ENCODE peak calls at places on chromosomes 1 and 21, in nine cellular contexts. One of them, this sample, is unnamed.

GRCh38 chr21:14763695-14764064 is 217.6 kb upstream of the SAMSN1 start:
- DNase-seq in AG09319: no peak
- DNase-seq in PC-3: no peak
- DNase-seq in ovary: no peak
- DNase-seq in amniotic stem cell: no peak
- DNase-seq in activated naive CD8-positive, alpha-beta T cell treated with anti-CD3 and anti-CD28 coated beads, Interleukin-2, amount 10 ng/mL, durations not matched to agents 7 days and 5 days: no peak
- DNase-seq in left colon: no peak
- DNase-seq in activated T-cell treated with anti-CD3 and anti-CD28 coated beads, Interleukin-2, amount 50 U/mL, for 4 hours: no peak
- DNase-seq in effector memory CD4-positive, alpha-beta T cell: no peak
- DNase-seq in this sample: no peak

GRCh38 chr1:56817716-56818463 is 1.3 kb downstream of the FYB2 start:
- DNase-seq in activated naive CD8-positive, alpha-beta T cell treated with anti-CD3 and anti-CD28 coated beads, Interleukin-2, amount 10 ng/mL, durations not matched to agents 7 days and 5 days: no peak
- DNase-seq in amniotic stem cell: no peak
- DNase-seq in ovary: no peak
- DNase-seq in PC-3: no peak
- DNase-seq in left colon: no peak
- DNase-seq in activated T-cell treated with anti-CD3 and anti-CD28 coated beads, Interleukin-2, amount 50 U/mL, for 4 hours: no peak
- DNase-seq in effector memory CD4-positive, alpha-beta T cell: no peak
- DNase-seq in AG09319: no peak
- DNase-seq in this sample: no peak

GRCh38 chr1:22712502-22713271 is 2.0 kb downstream of the EPHB2 start:
- DNase-seq in left colon: peak; percentile 52
- DNase-seq in AG09319: peak; percentile 14
- DNase-seq in effector memory CD4-positive, alpha-beta T cell: no peak
- DNase-seq in activated naive CD8-positive, alpha-beta T cell treated with anti-CD3 and anti-CD28 coated beads, Interleukin-2, amount 10 ng/mL, durations not matched to agents 7 days and 5 days: no peak
- DNase-seq in activated T-cell treated with anti-CD3 and anti-CD28 coated beads, Interleukin-2, amount 50 U/mL, for 4 hours: no peak
- DNase-seq in ovary: no peak
- DNase-seq in amniotic stem cell: no peak
- DNase-seq in PC-3: peak; percentile 71
- DNase-seq in this sample: no peak

GRCh38 chr21:41947596-41948403 is 6.0 kb downstream of the C2CD2 start:
- DNase-seq in activated naive CD8-positive, alpha-beta T cell treated with anti-CD3 and anti-CD28 coated beads, Interleukin-2, amount 10 ng/mL, durations not matched to agents 7 days and 5 days: no peak
- DNase-seq in amniotic stem cell: no peak
- DNase-seq in effector memory CD4-positive, alpha-beta T cell: no peak
- DNase-seq in activated T-cell treated with anti-CD3 and anti-CD28 coated beads, Interleukin-2, amount 50 U/mL, for 4 hours: no peak
- DNase-seq in left colon: no peak
- DNase-seq in ovary: peak; percentile 75
- DNase-seq in AG09319: no peak
- DNase-seq in PC-3: no peak
- DNase-seq in this sample: no peak

GRCh38 chr1:98203461-98203860 is 282.6 kb upstream of the DPYD start:
- DNase-seq in activated naive CD8-positive, alpha-beta T cell treated with anti-CD3 and anti-CD28 coated beads, Interleukin-2, amount 10 ng/mL, durations not matched to agents 7 days and 5 days: no peak
- DNase-seq in activated T-cell treated with anti-CD3 and anti-CD28 coated beads, Interleukin-2, amount 50 U/mL, for 4 hours: no peak
- DNase-seq in left colon: no peak
- DNase-seq in effector memory CD4-positive, alpha-beta T cell: no peak
- DNase-seq in amniotic stem cell: no peak
- DNase-seq in AG09319: no peak
- DNase-seq in ovary: no peak
- DNase-seq in PC-3: no peak
- DNase-seq in this sample: no peak

GRCh38 chr21:44012474-44013379 is 618 bp downstream of the TRAPPC10 start:
- DNase-seq in activated T-cell treated with anti-CD3 and anti-CD28 coated beads, Interleukin-2, amount 50 U/mL, for 4 hours: peak; percentile 81
- DNase-seq in amniotic stem cell: no peak
- DNase-seq in left colon: peak; percentile 82
- DNase-seq in PC-3: peak; percentile 32
- DNase-seq in ovary: peak; percentile 68
- DNase-seq in AG09319: no peak
- DNase-seq in activated naive CD8-positive, alpha-beta T cell treated with anti-CD3 and anti-CD28 coated beads, Interleukin-2, amount 10 ng/mL, durations not matched to agents 7 days and 5 days: peak; percentile 94
- DNase-seq in effector memory CD4-positive, alpha-beta T cell: peak; percentile 68
- DNase-seq in this sample: peak; percentile 89

GRCh38 chr1:184370850-184371249 is 16.0 kb upstream of the C1orf21 start:
- DNase-seq in PC-3: no peak
- DNase-seq in ovary: no peak
- DNase-seq in effector memory CD4-positive, alpha-beta T cell: no peak
- DNase-seq in activated T-cell treated with anti-CD3 and anti-CD28 coated beads, Interleukin-2, amount 50 U/mL, for 4 hours: no peak
- DNase-seq in left colon: no peak
- DNase-seq in amniotic stem cell: no peak
- DNase-seq in AG09319: no peak
- DNase-seq in activated naive CD8-positive, alpha-beta T cell treated with anti-CD3 and anti-CD28 coated beads, Interleukin-2, amount 10 ng/mL, durations not matched to agents 7 days and 5 days: no peak
- DNase-seq in this sample: no peak

GRCh38 chr1:26020390-26020789 is 1.2 kb upstream of the EXTL1 start:
- DNase-seq in PC-3: no peak
- DNase-seq in AG09319: no peak
- DNase-seq in activated T-cell treated with anti-CD3 and anti-CD28 coated beads, Interleukin-2, amount 50 U/mL, for 4 hours: no peak
- DNase-seq in activated naive CD8-positive, alpha-beta T cell treated with anti-CD3 and anti-CD28 coated beads, Interleukin-2, amount 10 ng/mL, durations not matched to agents 7 days and 5 days: no peak
- DNase-seq in effector memory CD4-positive, alpha-beta T cell: no peak
- DNase-seq in left colon: no peak
- DNase-seq in amniotic stem cell: no peak
- DNase-seq in ovary: peak; percentile 52
- DNase-seq in this sample: no peak

GRCh38 chr1:43987159-43988022 is 4.0 kb upstream of the CCDC24 start:
- DNase-seq in effector memory CD4-positive, alpha-beta T cell: no peak
- DNase-seq in AG09319: no peak
- DNase-seq in activated T-cell treated with anti-CD3 and anti-CD28 coated beads, Interleukin-2, amount 50 U/mL, for 4 hours: no peak
- DNase-seq in left colon: no peak
- DNase-seq in PC-3: no peak
- DNase-seq in ovary: no peak
- DNase-seq in activated naive CD8-positive, alpha-beta T cell treated with anti-CD3 and anti-CD28 coated beads, Interleukin-2, amount 10 ng/mL, durations not matched to agents 7 days and 5 days: no peak
- DNase-seq in amniotic stem cell: no peak
- DNase-seq in this sample: no peak

GRCh38 chr21:36761685-36762084 is 62.8 kb downstream of the SIM2 start:
- DNase-seq in ovary: no peak
- DNase-seq in PC-3: no peak
- DNase-seq in left colon: no peak
- DNase-seq in AG09319: no peak
- DNase-seq in activated naive CD8-positive, alpha-beta T cell treated with anti-CD3 and anti-CD28 coated beads, Interleukin-2, amount 10 ng/mL, durations not matched to agents 7 days and 5 days: no peak
- DNase-seq in amniotic stem cell: no peak
- DNase-seq in effector memory CD4-positive, alpha-beta T cell: no peak
- DNase-seq in activated T-cell treated with anti-CD3 and anti-CD28 coated beads, Interleukin-2, amount 50 U/mL, for 4 hours: no peak
- DNase-seq in this sample: no peak

GRCh38 chr1:88327391-88328267 is 356.4 kb upstream of the PKN2 start:
- DNase-seq in activated T-cell treated with anti-CD3 and anti-CD28 coated beads, Interleukin-2, amount 50 U/mL, for 4 hours: no peak
- DNase-seq in amniotic stem cell: peak; percentile 26
- DNase-seq in activated naive CD8-positive, alpha-beta T cell treated with anti-CD3 and anti-CD28 coated beads, Interleukin-2, amount 10 ng/mL, durations not matched to agents 7 days and 5 days: no peak
- DNase-seq in effector memory CD4-positive, alpha-beta T cell: no peak
- DNase-seq in PC-3: peak; percentile 88
- DNase-seq in ovary: no peak
- DNase-seq in AG09319: peak; percentile 23
- DNase-seq in left colon: no peak
- DNase-seq in this sample: no peak

GRCh38 chr1:177864530-177865305 is 105.1 kb downstream of the SEC16B start:
- DNase-seq in activated naive CD8-positive, alpha-beta T cell treated with anti-CD3 and anti-CD28 coated beads, Interleukin-2, amount 10 ng/mL, durations not matched to agents 7 days and 5 days: no peak
- DNase-seq in AG09319: no peak
- DNase-seq in ovary: no peak
- DNase-seq in amniotic stem cell: no peak
- DNase-seq in PC-3: no peak
- DNase-seq in effector memory CD4-positive, alpha-beta T cell: no peak
- DNase-seq in activated T-cell treated with anti-CD3 and anti-CD28 coated beads, Interleukin-2, amount 50 U/mL, for 4 hours: no peak
- DNase-seq in left colon: no peak
- DNase-seq in this sample: no peak

GRCh38 chr21:32174819-32175218 is 104.0 kb downstream of the MIS18A start:
- DNase-seq in AG09319: no peak
- DNase-seq in amniotic stem cell: no peak
- DNase-seq in ovary: no peak
- DNase-seq in activated naive CD8-positive, alpha-beta T cell treated with anti-CD3 and anti-CD28 coated beads, Interleukin-2, amount 10 ng/mL, durations not matched to agents 7 days and 5 days: no peak
- DNase-seq in effector memory CD4-positive, alpha-beta T cell: no peak
- DNase-seq in activated T-cell treated with anti-CD3 and anti-CD28 coated beads, Interleukin-2, amount 50 U/mL, for 4 hours: no peak
- DNase-seq in left colon: no peak
- DNase-seq in PC-3: no peak
- DNase-seq in this sample: no peak

GRCh38 chr1:60345049-60345448 is 271.5 kb upstream of the C1orf87 start:
- DNase-seq in activated naive CD8-positive, alpha-beta T cell treated with anti-CD3 and anti-CD28 coated beads, Interleukin-2, amount 10 ng/mL, durations not matched to agents 7 days and 5 days: no peak
- DNase-seq in activated T-cell treated with anti-CD3 and anti-CD28 coated beads, Interleukin-2, amount 50 U/mL, for 4 hours: no peak
- DNase-seq in effector memory CD4-positive, alpha-beta T cell: no peak
- DNase-seq in PC-3: no peak
- DNase-seq in ovary: no peak
- DNase-seq in AG09319: no peak
- DNase-seq in left colon: no peak
- DNase-seq in amniotic stem cell: no peak
- DNase-seq in this sample: no peak

GRCh38 chr1:33267468-33268205 is 11.3 kb downstream of the ZNF362 start:
- DNase-seq in PC-3: peak; percentile 12
- DNase-seq in left colon: no peak
- DNase-seq in activated naive CD8-positive, alpha-beta T cell treated with anti-CD3 and anti-CD28 coated beads, Interleukin-2, amount 10 ng/mL, durations not matched to agents 7 days and 5 days: no peak
- DNase-seq in effector memory CD4-positive, alpha-beta T cell: no peak
- DNase-seq in activated T-cell treated with anti-CD3 and anti-CD28 coated beads, Interleukin-2, amount 50 U/mL, for 4 hours: no peak
- DNase-seq in amniotic stem cell: no peak
- DNase-seq in AG09319: no peak
- DNase-seq in ovary: no peak
- DNase-seq in this sample: no peak

GRCh38 chr1:247857069-247857985 is at the start of gene TRIM58:
- DNase-seq in activated T-cell treated with anti-CD3 and anti-CD28 coated beads, Interleukin-2, amount 50 U/mL, for 4 hours: no peak
- DNase-seq in ovary: no peak
- DNase-seq in amniotic stem cell: no peak
- DNase-seq in left colon: peak; percentile 66
- DNase-seq in effector memory CD4-positive, alpha-beta T cell: no peak
- DNase-seq in AG09319: no peak
- DNase-seq in PC-3: peak; percentile 96
- DNase-seq in activated naive CD8-positive, alpha-beta T cell treated with anti-CD3 and anti-CD28 coated beads, Interleukin-2, amount 10 ng/mL, durations not matched to agents 7 days and 5 days: peak; percentile 63
- DNase-seq in this sample: peak; percentile 40

GRCh38 chr1:50271337-50271736 is 151.9 kb downstream of the DMRTA2 start:
- DNase-seq in effector memory CD4-positive, alpha-beta T cell: no peak
- DNase-seq in PC-3: no peak
- DNase-seq in AG09319: no peak
- DNase-seq in ovary: no peak
- DNase-seq in left colon: no peak
- DNase-seq in amniotic stem cell: no peak
- DNase-seq in activated T-cell treated with anti-CD3 and anti-CD28 coated beads, Interleukin-2, amount 50 U/mL, for 4 hours: no peak
- DNase-seq in activated naive CD8-positive, alpha-beta T cell treated with anti-CD3 and anti-CD28 coated beads, Interleukin-2, amount 10 ng/mL, durations not matched to agents 7 days and 5 days: no peak
- DNase-seq in this sample: no peak

GRCh38 chr1:109546311-109547109 is 1.9 kb upstream of the GNAI3 start:
- DNase-seq in ovary: peak; percentile 93
- DNase-seq in left colon: peak; percentile 97
- DNase-seq in activated naive CD8-positive, alpha-beta T cell treated with anti-CD3 and anti-CD28 coated beads, Interleukin-2, amount 10 ng/mL, durations not matched to agents 7 days and 5 days: peak; percentile 77
- DNase-seq in PC-3: peak; percentile 95
- DNase-seq in AG09319: peak; percentile 70
- DNase-seq in activated T-cell treated with anti-CD3 and anti-CD28 coated beads, Interleukin-2, amount 50 U/mL, for 4 hours: peak; percentile 89
- DNase-seq in amniotic stem cell: peak; percentile 86
- DNase-seq in effector memory CD4-positive, alpha-beta T cell: peak; percentile 72
- DNase-seq in this sample: peak; percentile 84

GRCh38 chr1:194629011-194629410 is 1442.6 kb upstream of the B3GALT2 start:
- DNase-seq in AG09319: no peak
- DNase-seq in activated naive CD8-positive, alpha-beta T cell treated with anti-CD3 and anti-CD28 coated beads, Interleukin-2, amount 10 ng/mL, durations not matched to agents 7 days and 5 days: no peak
- DNase-seq in ovary: no peak
- DNase-seq in left colon: no peak
- DNase-seq in effector memory CD4-positive, alpha-beta T cell: no peak
- DNase-seq in activated T-cell treated with anti-CD3 and anti-CD28 coated beads, Interleukin-2, amount 50 U/mL, for 4 hours: no peak
- DNase-seq in PC-3: no peak
- DNase-seq in amniotic stem cell: no peak
- DNase-seq in this sample: no peak

GRCh38 chr1:225883616-225884265 is 1.6 kb upstream of the TMEM63A start:
- DNase-seq in PC-3: peak; percentile 25
- DNase-seq in effector memory CD4-positive, alpha-beta T cell: no peak
- DNase-seq in AG09319: no peak
- DNase-seq in left colon: peak; percentile 59
- DNase-seq in ovary: no peak
- DNase-seq in activated T-cell treated with anti-CD3 and anti-CD28 coated beads, Interleukin-2, amount 50 U/mL, for 4 hours: no peak
- DNase-seq in activated naive CD8-positive, alpha-beta T cell treated with anti-CD3 and anti-CD28 coated beads, Interleukin-2, amount 10 ng/mL, durations not matched to agents 7 days and 5 days: no peak
- DNase-seq in amniotic stem cell: no peak
- DNase-seq in this sample: peak; percentile 13

GRCh38 chr21:29181799-29182470 is 51.5 kb downstream of the MAP3K7CL start:
- DNase-seq in ovary: no peak
- DNase-seq in PC-3: peak; percentile 75
- DNase-seq in effector memory CD4-positive, alpha-beta T cell: no peak
- DNase-seq in left colon: no peak
- DNase-seq in AG09319: peak; percentile 70
- DNase-seq in amniotic stem cell: peak; percentile 52
- DNase-seq in activated T-cell treated with anti-CD3 and anti-CD28 coated beads, Interleukin-2, amount 50 U/mL, for 4 hours: no peak
- DNase-seq in activated naive CD8-positive, alpha-beta T cell treated with anti-CD3 and anti-CD28 coated beads, Interleukin-2, amount 10 ng/mL, durations not matched to agents 7 days and 5 days: no peak
- DNase-seq in this sample: no peak

GRCh38 chr1:12158362-12159092 is 8.3 kb upstream of the TNFRSF1B start:
- DNase-seq in amniotic stem cell: no peak
- DNase-seq in left colon: no peak
- DNase-seq in AG09319: no peak
- DNase-seq in PC-3: no peak
- DNase-seq in effector memory CD4-positive, alpha-beta T cell: no peak
- DNase-seq in activated naive CD8-positive, alpha-beta T cell treated with anti-CD3 and anti-CD28 coated beads, Interleukin-2, amount 10 ng/mL, durations not matched to agents 7 days and 5 days: no peak
- DNase-seq in ovary: no peak
- DNase-seq in activated T-cell treated with anti-CD3 and anti-CD28 coated beads, Interleukin-2, amount 50 U/mL, for 4 hours: peak; percentile 36
- DNase-seq in this sample: no peak

GRCh38 chr1:203395746-203396145 is 44.8 kb upstream of the FMOD start:
- DNase-seq in PC-3: no peak
- DNase-seq in activated naive CD8-positive, alpha-beta T cell treated with anti-CD3 and anti-CD28 coated beads, Interleukin-2, amount 10 ng/mL, durations not matched to agents 7 days and 5 days: no peak
- DNase-seq in activated T-cell treated with anti-CD3 and anti-CD28 coated beads, Interleukin-2, amount 50 U/mL, for 4 hours: no peak
- DNase-seq in left colon: no peak
- DNase-seq in ovary: no peak
- DNase-seq in effector memory CD4-positive, alpha-beta T cell: no peak
- DNase-seq in AG09319: no peak
- DNase-seq in amniotic stem cell: no peak
- DNase-seq in this sample: no peak

GRCh38 chr1:118158918-118159317 is 26.1 kb downstream of the SPAG17 start:
- DNase-seq in ovary: no peak
- DNase-seq in effector memory CD4-positive, alpha-beta T cell: no peak
- DNase-seq in amniotic stem cell: no peak
- DNase-seq in AG09319: no peak
- DNase-seq in PC-3: peak; percentile 51
- DNase-seq in activated naive CD8-positive, alpha-beta T cell treated with anti-CD3 and anti-CD28 coated beads, Interleukin-2, amount 10 ng/mL, durations not matched to agents 7 days and 5 days: no peak
- DNase-seq in left colon: no peak
- DNase-seq in activated T-cell treated with anti-CD3 and anti-CD28 coated beads, Interleukin-2, amount 50 U/mL, for 4 hours: no peak
- DNase-seq in this sample: no peak

GRCh38 chr1:179025975-179026812 is 500 bp downstream of the FAM20B start:
- DNase-seq in AG09319: no peak
- DNase-seq in left colon: peak; percentile 88
- DNase-seq in ovary: peak; percentile 65
- DNase-seq in PC-3: peak; percentile 76
- DNase-seq in activated T-cell treated with anti-CD3 and anti-CD28 coated beads, Interleukin-2, amount 50 U/mL, for 4 hours: peak; percentile 68
- DNase-seq in amniotic stem cell: no peak
- DNase-seq in activated naive CD8-positive, alpha-beta T cell treated with anti-CD3 and anti-CD28 coated beads, Interleukin-2, amount 10 ng/mL, durations not matched to agents 7 days and 5 days: peak; percentile 85
- DNase-seq in effector memory CD4-positive, alpha-beta T cell: peak; percentile 65
- DNase-seq in this sample: peak; percentile 91

GRCh38 chr1:197807216-197807615 is 31.9 kb upstream of the DENND1B start:
- DNase-seq in PC-3: no peak
- DNase-seq in left colon: no peak
- DNase-seq in activated T-cell treated with anti-CD3 and anti-CD28 coated beads, Interleukin-2, amount 50 U/mL, for 4 hours: no peak
- DNase-seq in amniotic stem cell: no peak
- DNase-seq in activated naive CD8-positive, alpha-beta T cell treated with anti-CD3 and anti-CD28 coated beads, Interleukin-2, amount 10 ng/mL, durations not matched to agents 7 days and 5 days: no peak
- DNase-seq in AG09319: no peak
- DNase-seq in ovary: no peak
- DNase-seq in effector memory CD4-positive, alpha-beta T cell: no peak
- DNase-seq in this sample: no peak

GRCh38 chr1:212430955-212431394 is 1.7 kb upstream of the NENF start:
- DNase-seq in AG09319: no peak
- DNase-seq in effector memory CD4-positive, alpha-beta T cell: no peak
- DNase-seq in activated T-cell treated with anti-CD3 and anti-CD28 coated beads, Interleukin-2, amount 50 U/mL, for 4 hours: no peak
- DNase-seq in activated naive CD8-positive, alpha-beta T cell treated with anti-CD3 and anti-CD28 coated beads, Interleukin-2, amount 10 ng/mL, durations not matched to agents 7 days and 5 days: no peak
- DNase-seq in ovary: no peak
- DNase-seq in PC-3: peak; percentile 32
- DNase-seq in amniotic stem cell: no peak
- DNase-seq in left colon: peak; percentile 76
- DNase-seq in this sample: peak; percentile 80

GRCh38 chr1:68202239-68202832 is 30.0 kb downstream of the WLS start:
- DNase-seq in effector memory CD4-positive, alpha-beta T cell: no peak
- DNase-seq in activated T-cell treated with anti-CD3 and anti-CD28 coated beads, Interleukin-2, amount 50 U/mL, for 4 hours: no peak
- DNase-seq in AG09319: no peak
- DNase-seq in PC-3: peak; percentile 64
- DNase-seq in left colon: no peak
- DNase-seq in activated naive CD8-positive, alpha-beta T cell treated with anti-CD3 and anti-CD28 coated beads, Interleukin-2, amount 10 ng/mL, durations not matched to agents 7 days and 5 days: no peak
- DNase-seq in amniotic stem cell: no peak
- DNase-seq in ovary: no peak
- DNase-seq in this sample: no peak

GRCh38 chr1:179490611-179491010 is 85.1 kb downstream of the NPHS2 start:
- DNase-seq in effector memory CD4-positive, alpha-beta T cell: no peak
- DNase-seq in ovary: no peak
- DNase-seq in activated naive CD8-positive, alpha-beta T cell treated with anti-CD3 and anti-CD28 coated beads, Interleukin-2, amount 10 ng/mL, durations not matched to agents 7 days and 5 days: no peak
- DNase-seq in PC-3: no peak
- DNase-seq in AG09319: no peak
- DNase-seq in amniotic stem cell: no peak
- DNase-seq in activated T-cell treated with anti-CD3 and anti-CD28 coated beads, Interleukin-2, amount 50 U/mL, for 4 hours: no peak
- DNase-seq in left colon: no peak
- DNase-seq in this sample: no peak

GRCh38 chr1:223211323-223211985 is 68.4 kb upstream of the TLR5 start:
- DNase-seq in ovary: no peak
- DNase-seq in effector memory CD4-positive, alpha-beta T cell: no peak
- DNase-seq in amniotic stem cell: no peak
- DNase-seq in PC-3: no peak
- DNase-seq in AG09319: no peak
- DNase-seq in activated T-cell treated with anti-CD3 and anti-CD28 coated beads, Interleukin-2, amount 50 U/mL, for 4 hours: no peak
- DNase-seq in activated naive CD8-positive, alpha-beta T cell treated with anti-CD3 and anti-CD28 coated beads, Interleukin-2, amount 10 ng/mL, durations not matched to agents 7 days and 5 days: no peak
- DNase-seq in left colon: no peak
- DNase-seq in this sample: no peak

GRCh38 chr1:90854559-90854958 is 137.5 kb upstream of the BARHL2 start:
- DNase-seq in ovary: no peak
- DNase-seq in activated naive CD8-positive, alpha-beta T cell treated with anti-CD3 and anti-CD28 coated beads, Interleukin-2, amount 10 ng/mL, durations not matched to agents 7 days and 5 days: no peak
- DNase-seq in AG09319: no peak
- DNase-seq in effector memory CD4-positive, alpha-beta T cell: no peak
- DNase-seq in PC-3: no peak
- DNase-seq in amniotic stem cell: no peak
- DNase-seq in activated T-cell treated with anti-CD3 and anti-CD28 coated beads, Interleukin-2, amount 50 U/mL, for 4 hours: no peak
- DNase-seq in left colon: no peak
- DNase-seq in this sample: no peak

This sample was measured in Caco-2.